ENCODE peak calls at places on chromosomes 3 and 15, in seven cellular contexts. One of them, this sample, is unnamed. For H3K4me1, the result is how much of the 10 kb centered on the place peaks cover.

GRCh38 chr3:146280859-146281258 is 30.0 kb upstream of the PLSCR4 start:
- DNase-seq in OCI-LY7: no peak
- DNase-seq in SJSA1: no peak
- DNase-seq in lower lobe of right lung: no peak
- DNase-seq in GM23248: peak
- DNase-seq in psoas muscle: no peak
- DNase-seq in Peyer's patch: no peak
- DNase-seq in this sample: peak

GRCh38 chr3:81554348-81554747 is 207.1 kb downstream of the GBE1 start:
- DNase-seq in OCI-LY7: no peak
- DNase-seq in SJSA1: no peak
- DNase-seq in lower lobe of right lung: no peak
- DNase-seq in GM23248: peak
- DNase-seq in psoas muscle: no peak
- DNase-seq in Peyer's patch: no peak
- DNase-seq in this sample: no peak

GRCh38 chr3:140292684-140293083 is 357.7 kb downstream of the CLSTN2 start:
- DNase-seq in OCI-LY7: no peak
- DNase-seq in SJSA1: no peak
- DNase-seq in lower lobe of right lung: no peak
- DNase-seq in GM23248: peak
- DNase-seq in psoas muscle: peak
- DNase-seq in Peyer's patch: no peak
- DNase-seq in this sample: peak

GRCh38 chr3:172811099-172811498 is 60.6 kb downstream of the ECT2 start:
- DNase-seq in OCI-LY7: no peak
- DNase-seq in SJSA1: no peak
- DNase-seq in lower lobe of right lung: no peak
- DNase-seq in GM23248: no peak
- DNase-seq in psoas muscle: no peak
- DNase-seq in Peyer's patch: no peak
- DNase-seq in this sample: no peak

GRCh38 chr3:25618043-25618442 is 46.7 kb downstream of the TOP2B start:
- DNase-seq in OCI-LY7: no peak
- DNase-seq in SJSA1: no peak
- DNase-seq in lower lobe of right lung: no peak
- DNase-seq in GM23248: no peak
- DNase-seq in psoas muscle: no peak
- DNase-seq in Peyer's patch: no peak
- DNase-seq in this sample: no peak

GRCh38 chr15:37981781-37982180 is 47.3 kb downstream of the TMCO5A start:
- DNase-seq in OCI-LY7: peak
- DNase-seq in SJSA1: no peak
- DNase-seq in lower lobe of right lung: no peak
- DNase-seq in GM23248: peak
- DNase-seq in psoas muscle: no peak
- DNase-seq in Peyer's patch: no peak
- DNase-seq in this sample: no peak

GRCh38 chr3:73547427-73548036 is 77.2 kb downstream of the PDZRN3 start:
- DNase-seq in OCI-LY7: no peak
- DNase-seq in SJSA1: no peak
- DNase-seq in lower lobe of right lung: no peak
- DNase-seq in GM23248: peak
- DNase-seq in psoas muscle: no peak
- DNase-seq in Peyer's patch: no peak
- DNase-seq in this sample: no peak

GRCh38 chr3:120067090-120067489 is 27.2 kb downstream of the GSK3B start:
- DNase-seq in OCI-LY7: no peak
- DNase-seq in SJSA1: no peak
- DNase-seq in lower lobe of right lung: no peak
- DNase-seq in GM23248: no peak
- DNase-seq in psoas muscle: no peak
- DNase-seq in Peyer's patch: no peak
- DNase-seq in this sample: no peak

GRCh38 chr3:38173834-38174418 is 8.6 kb downstream of the OXSR1 start:
- DNase-seq in OCI-LY7: no peak
- DNase-seq in SJSA1: no peak
- DNase-seq in lower lobe of right lung: no peak
- DNase-seq in GM23248: no peak
- DNase-seq in psoas muscle: no peak
- DNase-seq in Peyer's patch: no peak
- DNase-seq in this sample: no peak

GRCh38 chr15:88902491-88902835 is 7.1 kb upstream of the HAPLN3 start:
- DNase-seq in OCI-LY7: no peak
- DNase-seq in SJSA1: no peak
- DNase-seq in lower lobe of right lung: no peak
- DNase-seq in GM23248: no peak
- DNase-seq in psoas muscle: no peak
- DNase-seq in Peyer's patch: no peak
- DNase-seq in this sample: no peak

GRCh38 chr15:41977757-41978369 is 5.5 kb upstream of the EHD4 start:
- DNase-seq in OCI-LY7: no peak
- DNase-seq in SJSA1: no peak
- DNase-seq in lower lobe of right lung: no peak
- DNase-seq in GM23248: no peak
- DNase-seq in psoas muscle: no peak
- DNase-seq in Peyer's patch: peak
- DNase-seq in this sample: no peak

GRCh38 chr3:129161860-129162271 is 1.0 kb upstream of the ISY1 start:
- DNase-seq in OCI-LY7: peak
- DNase-seq in SJSA1: no peak
- DNase-seq in lower lobe of right lung: no peak
- DNase-seq in GM23248: peak
- DNase-seq in psoas muscle: no peak
- DNase-seq in Peyer's patch: no peak
- DNase-seq in this sample: no peak

GRCh38 chr3:149336925-149337324 is 3.5 kb upstream of the TM4SF18 start:
- DNase-seq in OCI-LY7: no peak
- DNase-seq in SJSA1: no peak
- DNase-seq in lower lobe of right lung: no peak
- DNase-seq in GM23248: no peak
- DNase-seq in psoas muscle: no peak
- DNase-seq in Peyer's patch: no peak
- DNase-seq in this sample: no peak

GRCh38 chr3:37537914-37538691 is 323.6 kb upstream of the CTDSPL start:
- DNase-seq in OCI-LY7: no peak
- DNase-seq in SJSA1: no peak
- DNase-seq in lower lobe of right lung: no peak
- DNase-seq in GM23248: peak
- DNase-seq in psoas muscle: no peak
- DNase-seq in Peyer's patch: no peak
- DNase-seq in this sample: peak

DNA sequence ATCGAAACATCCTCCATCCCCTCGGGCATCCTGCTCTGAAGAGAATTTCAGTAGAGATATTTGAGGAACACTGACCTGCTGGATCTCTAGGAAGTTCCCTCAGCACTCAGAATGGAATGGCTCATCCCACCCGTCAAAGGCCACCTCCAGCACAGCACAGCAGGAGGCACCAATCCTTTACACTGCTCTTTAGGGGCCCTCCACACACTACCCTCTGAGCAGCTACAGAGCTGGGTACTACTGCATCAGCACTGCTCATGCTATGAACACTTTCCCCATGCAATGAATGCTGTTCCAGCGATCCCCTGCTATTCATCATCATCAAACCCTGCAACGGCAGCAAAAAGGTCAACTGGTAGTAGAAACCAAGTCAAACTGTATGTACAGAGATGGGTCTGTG is 40.5 kb downstream of the IGF2BP2 start:
- DNase-seq in OCI-LY7: no peak
- DNase-seq in SJSA1: no peak
- DNase-seq in lower lobe of right lung: no peak
- DNase-seq in GM23248: no peak
- DNase-seq in psoas muscle: no peak
- DNase-seq in Peyer's patch: no peak
- DNase-seq in this sample: no peak
- H3K4me1 ChIP-seq in OCI-LY7: under half
- H3K4me1 ChIP-seq in SJSA1: under half
- H3K4me1 ChIP-seq in lower lobe of right lung: under half
- H3K4me1 ChIP-seq in GM23248: under half
- H3K4me1 ChIP-seq in psoas muscle: under half
- H3K4me1 ChIP-seq in Peyer's patch: under half
- H3K4me1 ChIP-seq in this sample: under half

DNA sequence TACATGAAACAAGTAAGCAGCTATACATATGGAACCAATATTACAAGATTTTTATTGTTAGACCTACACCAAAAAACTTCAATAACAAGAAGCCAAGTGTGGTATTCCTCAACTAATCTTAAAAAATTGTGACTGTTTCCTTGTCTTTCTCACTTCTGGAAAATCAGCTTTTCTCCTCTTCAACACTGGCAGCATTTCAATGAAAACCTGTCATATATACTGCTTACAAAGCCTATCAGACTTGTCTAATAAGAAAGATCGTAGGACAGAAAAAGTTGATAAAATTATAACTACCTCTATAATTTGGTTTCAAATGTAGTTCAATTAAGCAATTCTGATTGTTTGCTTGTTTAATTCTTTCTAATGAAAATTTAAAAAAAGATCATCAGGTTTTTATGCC is 55.1 kb downstream of the CBLB start:
- DNase-seq in OCI-LY7: no peak
- DNase-seq in SJSA1: no peak
- DNase-seq in lower lobe of right lung: no peak
- DNase-seq in GM23248: no peak
- DNase-seq in psoas muscle: no peak
- DNase-seq in Peyer's patch: no peak
- DNase-seq in this sample: no peak
- H3K4me1 ChIP-seq in OCI-LY7: half or more
- H3K4me1 ChIP-seq in SJSA1: under half
- H3K4me1 ChIP-seq in lower lobe of right lung: under half
- H3K4me1 ChIP-seq in GM23248: half or more
- H3K4me1 ChIP-seq in psoas muscle: under half
- H3K4me1 ChIP-seq in Peyer's patch: under half
- H3K4me1 ChIP-seq in this sample: under half

GRCh38 chr3:100043271-100043670 is 71.0 kb downstream of the FILIP1L start:
- DNase-seq in OCI-LY7: no peak
- DNase-seq in SJSA1: no peak
- DNase-seq in lower lobe of right lung: no peak
- DNase-seq in GM23248: no peak
- DNase-seq in psoas muscle: no peak
- DNase-seq in Peyer's patch: no peak
- DNase-seq in this sample: no peak

GRCh38 chr3:100040846-100041245 is 73.5 kb downstream of the FILIP1L start:
- DNase-seq in OCI-LY7: no peak
- DNase-seq in SJSA1: no peak
- DNase-seq in lower lobe of right lung: no peak
- DNase-seq in GM23248: peak
- DNase-seq in psoas muscle: no peak
- DNase-seq in Peyer's patch: no peak
- DNase-seq in this sample: no peak

GRCh38 chr3:100041328-100041749 is 73.0 kb downstream of the FILIP1L start:
- DNase-seq in OCI-LY7: no peak
- DNase-seq in SJSA1: no peak
- DNase-seq in lower lobe of right lung: no peak
- DNase-seq in GM23248: peak
- DNase-seq in psoas muscle: no peak
- DNase-seq in Peyer's patch: no peak
- DNase-seq in this sample: no peak

GRCh38 chr3:100042577-100042981 is 71.7 kb downstream of the FILIP1L start:
- DNase-seq in OCI-LY7: no peak
- DNase-seq in SJSA1: no peak
- DNase-seq in lower lobe of right lung: no peak
- DNase-seq in GM23248: peak
- DNase-seq in psoas muscle: no peak
- DNase-seq in Peyer's patch: no peak
- DNase-seq in this sample: no peak

GRCh38 chr3:100042144-100042543 is 72.2 kb downstream of the FILIP1L start:
- DNase-seq in OCI-LY7: no peak
- DNase-seq in SJSA1: no peak
- DNase-seq in lower lobe of right lung: no peak
- DNase-seq in GM23248: peak
- DNase-seq in psoas muscle: no peak
- DNase-seq in Peyer's patch: no peak
- DNase-seq in this sample: no peak
- H3K4me1 ChIP-seq in OCI-LY7: under half
- H3K4me1 ChIP-seq in SJSA1: half or more
- H3K4me1 ChIP-seq in lower lobe of right lung: under half
- H3K4me1 ChIP-seq in GM23248: half or more
- H3K4me1 ChIP-seq in psoas muscle: half or more
- H3K4me1 ChIP-seq in Peyer's patch: under half
- H3K4me1 ChIP-seq in this sample: under half

DNA sequence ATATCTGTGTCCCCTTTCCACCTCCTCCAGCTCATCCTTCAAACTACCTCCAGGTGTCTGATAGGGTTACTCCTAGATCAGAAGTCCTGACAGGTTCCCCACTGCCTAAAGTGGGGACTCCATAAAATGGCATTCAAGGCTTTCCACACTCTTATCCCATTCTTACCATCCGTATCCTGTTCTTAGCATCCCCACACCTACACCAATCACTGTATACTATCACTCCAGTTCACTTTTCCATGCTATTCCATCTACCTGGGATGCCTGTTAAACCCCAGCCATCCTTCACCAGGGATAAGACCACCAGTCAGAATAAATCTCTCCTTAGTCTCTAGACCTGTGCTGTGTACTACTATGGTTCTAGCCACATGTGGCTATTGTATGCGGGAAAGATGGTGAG is 19.1 kb downstream of the SSR3 start:
- DNase-seq in OCI-LY7: no peak
- DNase-seq in SJSA1: no peak
- DNase-seq in lower lobe of right lung: no peak
- DNase-seq in GM23248: no peak
- DNase-seq in psoas muscle: no peak
- DNase-seq in Peyer's patch: no peak
- DNase-seq in this sample: no peak
- H3K4me1 ChIP-seq in OCI-LY7: under half
- H3K4me1 ChIP-seq in SJSA1: half or more
- H3K4me1 ChIP-seq in lower lobe of right lung: under half
- H3K4me1 ChIP-seq in GM23248: under half
- H3K4me1 ChIP-seq in psoas muscle: under half
- H3K4me1 ChIP-seq in Peyer's patch: under half
- H3K4me1 ChIP-seq in this sample: under half